ENCODE peak calls at places on chromosomes 1 and 21, in six cellular contexts. B is CD8-positive, alpha-beta T cell; L is neural progenitor cell; Y is A549; E is heart left ventricle; O is transverse colon. J is an unnamed sample.

GRCh38 chr1:220966874-220967631 is 87.8 kb downstream of the HLX start:
- DNase-seq in B (no peak), L (no peak), Y (no peak), E (no peak), O (no peak), J (no peak)

GRCh38 chr1:192747942-192748341 is 60.9 kb upstream of the RGS2 start:
- DNase-seq in B (no peak), L (no peak), Y (peak; percentile 63), E (no peak), O (no peak), J (no peak)

GRCh38 chr1:25030674-25031589 is 100.9 kb upstream of the RUNX3 start:
- DNase-seq in B (peak; percentile 62), L (no peak), Y (no peak), E (no peak), O (peak; percentile 28), J (no peak)

GRCh38 chr21:32779983-32780382 is 8.4 kb upstream of the PAXBP1 start:
- DNase-seq in B (no peak), L (no peak), Y (no peak), E (no peak), O (no peak), J (no peak)

GRCh38 chr1:63935148-63935547 is 161.3 kb downstream of the ROR1 start:
- DNase-seq in B (no peak), L (no peak), Y (peak; percentile 33), E (peak; percentile 36), O (no peak), J (no peak)

GRCh38 chr1:154502742-154503111 is 515 bp upstream of the SHE start:
- DNase-seq in B (no peak), L (peak; percentile 15), Y (no peak), E (peak; percentile 32), O (no peak), J (no peak)

GRCh38 chr21:27772816-27773215 is 805.9 kb upstream of the ADAMTS5 start:
- DNase-seq in B (no peak), L (no peak), Y (no peak), E (no peak), O (no peak), J (no peak)

GRCh38 chr1:156282143-156282478 is 514 bp downstream of the SMG5 start:
- DNase-seq in B (no peak), L (no peak), Y (peak; percentile 53), E (no peak), O (no peak), J (no peak)

GRCh38 chr1:15330028-15330427 is 79.7 kb upstream of the EFHD2 start:
- DNase-seq in B (no peak), L (no peak), Y (no peak), E (no peak), O (no peak), J (no peak)

GRCh38 chr1:165898837-165899236 is 71.4 kb downstream of the UCK2 start:
- DNase-seq in B (no peak), L (no peak), Y (peak; percentile 35), E (no peak), O (no peak), J (no peak)

GRCh38 chr1:159869607-159870006 is 7.2 kb upstream of the VSIG8 start:
- DNase-seq in B (no peak), L (no peak), Y (no peak), E (no peak), O (no peak), J (no peak)

GRCh38 chr21:33434770-33435360 is 31.7 kb downstream of the IFNGR2 start:
- DNase-seq in B (no peak), L (no peak), Y (no peak), E (no peak), O (no peak), J (peak; percentile 24)

GRCh38 chr1:151237678-151238466 is 16.7 kb upstream of the PSMD4 start:
- DNase-seq in B (no peak), L (no peak), Y (no peak), E (no peak), O (no peak), J (no peak)

GRCh38 chr21:44299085-44299457 is 782 bp upstream of the PFKL start:
- DNase-seq in B (no peak), L (no peak), Y (no peak), E (no peak), O (no peak), J (no peak)

GRCh38 chr1:168709896-168710305 is 19.1 kb downstream of the DPT start:
- DNase-seq in B (no peak), L (no peak), Y (peak; percentile 90), E (no peak), O (no peak), J (no peak)

GRCh38 chr1:54287176-54287650 is 87.2 kb downstream of the MRPL37 start:
- DNase-seq in B (peak; percentile 59), L (no peak), Y (peak; percentile 45), E (peak; percentile 87), O (peak; percentile 86), J (peak; percentile 75)

GRCh38 chr1:205199090-205199930 is 12.2 kb downstream of the DSTYK start:
- DNase-seq in B (no peak), L (no peak), Y (no peak), E (no peak), O (no peak), J (no peak)

GRCh38 chr1:153626477-153626928 is 802 bp downstream of the S100A13 start:
- DNase-seq in B (no peak), L (no peak), Y (no peak), E (no peak), O (no peak), J (no peak)

GRCh38 chr1:221097479-221098281 is 218.4 kb downstream of the HLX start:
- DNase-seq in B (no peak), L (no peak), Y (peak; percentile 80), E (no peak), O (no peak), J (no peak)

GRCh38 chr1:157834430-157834829 is 7.2 kb downstream of the CD5L start:
- DNase-seq in B (no peak), L (no peak), Y (no peak), E (no peak), O (no peak), J (no peak)

GRCh38 chr1:38489844-38490270 is 369.7 kb downstream of the RRAGC start:
- DNase-seq in B (peak; percentile 11), L (peak; percentile 84), Y (peak; percentile 31), E (no peak), O (peak; percentile 15), J (no peak)

GRCh38 chr1:6624712-6625578 is at the start of gene THAP3:
- DNase-seq in B (peak; percentile 86), L (peak; percentile 94), Y (peak; percentile 91), E (peak; percentile 92), O (peak; percentile 92), J (peak; percentile 91)

GRCh38 chr1:100868364-100868995 is 26.2 kb downstream of the EXTL2 start:
- DNase-seq in B (no peak), L (peak; percentile 39), Y (peak; percentile 28), E (no peak), O (no peak), J (no peak)

GRCh38 chr1:100866901-100867206 is 27.8 kb downstream of the EXTL2 start:
- DNase-seq in B (no peak), L (no peak), Y (no peak), E (no peak), O (no peak), J (no peak)

GRCh38 chr1:100862591-100862990 is 32.1 kb downstream of the EXTL2 start:
- DNase-seq in B (no peak), L (no peak), Y (no peak), E (no peak), O (no peak), J (no peak)

GRCh38 chr1:100869996-100870395 is 24.6 kb downstream of the EXTL2 start:
- DNase-seq in B (no peak), L (no peak), Y (no peak), E (no peak), O (no peak), J (no peak)

DNA sequence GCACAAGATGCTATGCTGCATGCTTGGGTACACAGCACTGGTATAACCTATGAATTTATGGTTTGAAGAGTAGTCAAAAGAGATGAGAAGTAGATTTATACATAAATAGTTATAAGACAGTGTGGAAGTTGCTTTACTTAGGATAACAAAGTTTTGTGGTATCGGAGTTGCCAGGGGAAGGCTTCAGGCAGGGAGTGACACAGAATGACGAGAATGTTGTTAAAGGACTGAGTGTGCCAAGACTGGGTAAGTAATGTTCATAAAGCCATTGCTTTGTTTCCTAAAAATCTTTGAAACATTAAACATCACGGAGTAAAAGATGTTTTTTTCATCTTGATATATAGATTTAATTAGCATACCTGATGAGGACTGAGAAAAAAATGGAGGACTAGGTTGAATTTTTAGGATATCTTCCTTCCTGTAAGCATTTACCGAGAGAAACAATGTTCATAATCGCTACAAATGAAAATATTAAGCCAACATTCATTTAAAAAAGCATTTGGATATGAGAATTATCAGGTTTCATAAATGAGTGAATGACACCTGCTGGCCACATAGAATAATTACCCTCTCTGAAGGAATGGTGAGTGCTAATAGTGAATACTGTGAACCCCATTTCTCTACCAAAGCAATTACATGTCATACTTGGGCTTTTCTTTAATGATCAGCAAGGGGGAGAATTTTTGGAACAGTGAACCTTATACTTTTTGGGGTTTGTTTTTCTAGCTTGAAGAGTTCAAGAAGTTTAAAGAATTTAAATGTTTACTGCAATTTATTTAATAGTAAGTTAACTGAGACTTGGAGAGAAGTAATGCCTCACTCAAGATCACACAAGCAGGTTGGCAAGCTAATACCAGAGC is 28.4 kb downstream of the EXTL2 start:
- DNase-seq in B (no peak), L (peak; percentile 18), Y (peak; percentile 28), E (no peak), O (no peak), J (no peak)
- TF ChIP-seq CTCF in B (peak; percentile 50), L (peak; percentile 67), Y (peak; percentile 56), E (peak; percentile 73), O (peak; percentile 52), J (peak; percentile 65)

DNA sequence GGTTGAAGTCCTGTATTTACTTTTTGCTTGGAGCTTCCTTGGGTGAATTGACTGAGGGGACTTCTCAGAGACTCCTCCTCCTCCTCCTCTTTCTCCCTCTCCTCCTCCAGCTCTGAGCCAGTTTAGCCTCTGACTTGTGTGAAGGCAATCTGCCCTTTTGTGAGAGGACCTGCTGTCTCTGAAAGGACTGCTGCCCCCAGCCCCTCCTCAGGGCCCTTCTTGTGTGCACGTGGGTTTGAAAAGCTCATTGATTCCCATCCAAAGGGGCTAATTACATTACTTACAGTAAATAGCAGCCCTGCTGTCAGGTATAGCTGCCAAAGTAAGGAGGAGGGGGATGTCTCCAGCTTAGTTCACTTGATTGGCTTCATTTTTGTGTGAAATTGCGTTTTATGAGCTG is 2.0 kb upstream of the LHX9 start:
- DNase-seq in B (no peak), L (peak; percentile 85), Y (no peak), E (no peak), O (no peak), J (no peak)
- H3K4me1 ChIP-seq in B (peaks cover 80% of the 10 kb centered on the region), L (peaks cover 85% of the 10 kb centered on the region), Y (peaks cover 14% of the 10 kb centered on the region), E (peaks cover 77% of the 10 kb centered on the region), O (peaks cover 31% of the 10 kb centered on the region), J (peaks cover 80% of the 10 kb centered on the region)

GRCh38 chr1:109373051-109373593 is 24.6 kb downstream of the SORT1 start:
- DNase-seq in B (no peak), L (no peak), Y (no peak), E (no peak), O (peak; percentile 41), J (no peak)
- H3K27ac ChIP-seq in B (no peak overlapping the region), L (peak overlapping the region; percentile 13), Y (no peak overlapping the region), E (no peak overlapping the region), O (peak overlapping the region; percentile 68), J (peak overlapping the region; percentile 6)

DNA sequence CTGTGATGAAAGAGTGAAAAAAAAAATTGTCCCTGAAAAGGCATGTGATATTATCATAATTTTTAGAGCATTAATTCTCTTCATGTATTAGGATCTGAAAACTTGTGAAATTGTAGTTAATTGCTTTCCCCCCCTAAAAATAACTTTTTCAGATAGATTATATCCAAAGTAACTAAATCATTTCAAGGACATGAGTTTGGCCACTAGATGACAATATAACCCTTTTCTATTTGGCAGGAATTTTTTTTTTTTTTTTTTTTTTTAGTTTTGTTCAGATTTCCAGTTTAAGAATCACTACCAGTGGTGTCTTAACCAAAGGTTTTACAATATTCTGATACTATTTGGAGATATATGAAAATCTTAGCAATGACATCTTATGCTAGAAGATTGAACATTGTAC is 370.8 kb downstream of the AMY1C start:
- DNase-seq in B (no peak), L (no peak), Y (no peak), E (no peak), O (no peak), J (no peak)
- TF ChIP-seq CTCF in B (no peak), L (peak; percentile 43), Y (no peak), E (no peak), O (no peak), J (no peak)

J was measured in lower lobe of right lung.